ENCODE peak calls at places on chromosomes 1 and 21, in five cellular contexts. L, X, C, E and D are unnamed samples.

GRCh38 chr1:159250817-159251216 is 46.1 kb downstream of the ACKR1 start:
- DNase-seq in C (no peak), X (no peak), L (no peak), E (no peak), D (no peak)

GRCh38 chr1:16189921-16190499 is 22.4 kb downstream of the ARHGEF19 start:
- DNase-seq in X (no peak), E (no peak), L (no peak), C (no peak), D (no peak)

GRCh38 chr1:19949016-19949415 is 25.6 kb upstream of the PLA2G2E start:
- DNase-seq in X (no peak), C (peak), E (no peak), L (no peak), D (no peak)

GRCh38 chr1:226009650-226010044 is 10.5 kb upstream of the SDE2 start:
- DNase-seq in X (no peak), C (no peak), E (peak), L (no peak), D (no peak)

GRCh38 chr1:12454406-12455391 is 163.3 kb downstream of the DHRS3 start:
- DNase-seq in C (no peak), L (no peak), X (no peak), E (peak), D (no peak)

GRCh38 chr21:45975017-45975595 is 6.5 kb upstream of the COL6A1 start:
- DNase-seq in L (no peak), C (no peak), X (no peak), E (no peak), D (no peak)

GRCh38 chr1:173479649-173480048 is 2.5 kb downstream of the PRDX6 start:
- DNase-seq in E (no peak), L (no peak), C (no peak), X (no peak), D (no peak)

GRCh38 chr1:206944703-206945102 is 1.6 kb downstream of the PIGR start:
- DNase-seq in X (no peak), E (no peak), L (no peak), C (no peak), D (no peak)

GRCh38 chr21:42223826-42224575 is 5.1 kb downstream of the ABCG1 start:
- DNase-seq in C (no peak), X (no peak), E (no peak), L (no peak), D (no peak)

GRCh38 chr1:32933742-32934322 is 30.8 kb downstream of the RNF19B start:
- DNase-seq in C (peak), X (no peak), L (no peak), E (no peak), D (no peak)

GRCh38 chr1:212219679-212220463 is 65.3 kb upstream of the PPP2R5A start:
- DNase-seq in X (no peak), C (no peak), L (no peak), E (no peak), D (no peak)

GRCh38 chr1:208137144-208137682 is 107.0 kb downstream of the PLXNA2 start:
- DNase-seq in L (no peak), C (no peak), X (no peak), E (no peak), D (no peak)

GRCh38 chr1:154442006-154442740 is 37.0 kb downstream of the IL6R start:
- DNase-seq in X (no peak), E (peak), L (no peak), C (no peak), D (no peak)

GRCh38 chr1:147292635-147293251 is 50.3 kb downstream of the CHD1L start:
- DNase-seq in X (no peak), L (no peak), C (no peak), E (no peak), D (no peak)

GRCh38 chr1:210262897-210263272 is 30.3 kb downstream of the SERTAD4 start:
- DNase-seq in X (no peak), L (no peak), C (no peak), E (no peak), D (no peak)

GRCh38 chr1:42720868-42721267 is 19.2 kb downstream of the CLDN19 start:
- DNase-seq in X (no peak), E (peak), C (peak), L (no peak), D (no peak)

GRCh38 chr1:37794372-37795339 is 1.0 kb downstream of the MANEAL start:
- DNase-seq in X (no peak), L (no peak), C (no peak), E (peak), D (no peak)

GRCh38 chr1:111793896-111794295 is 38.2 kb downstream of the DDX20 start:
- DNase-seq in E (no peak), X (no peak), L (no peak), C (no peak), D (no peak)

GRCh38 chr1:25246600-25247023 is 642 bp downstream of the RSRP1 start:
- DNase-seq in X (no peak), E (no peak), L (peak), C (no peak), D (no peak)

GRCh38 chr1:84164156-84164555 is 20.1 kb downstream of the PRKACB start:
- DNase-seq in C (no peak), E (no peak), X (no peak), L (no peak), D (no peak)

GRCh38 chr21:45289655-45290515 is 2.2 kb upstream of the POFUT2 start:
- DNase-seq in E (no peak), L (no peak), X (no peak), C (no peak), D (no peak)

GRCh38 chr1:47403321-47403720 is 12.8 kb upstream of the FOXE3 start:
- DNase-seq in C (no peak), L (no peak), X (no peak), E (no peak), D (no peak)

GRCh38 chr1:97377432-97378034 is 543.3 kb downstream of the DPYD start:
- DNase-seq in C (no peak), E (no peak), L (no peak), X (no peak), D (no peak)

GRCh38 chr1:19165501-19165900 is 44.6 kb downstream of the UBR4 start:
- DNase-seq in C (no peak), L (no peak), X (no peak), E (no peak), D (no peak)

GRCh38 chr1:90356101-90356500 is 361.0 kb downstream of the BARHL2 start:
- DNase-seq in X (no peak), E (no peak), L (no peak), C (no peak), D (no peak)

GRCh38 chr1:58515794-58516401 is 30.6 kb downstream of the OMA1 start:
- DNase-seq in L (no peak), X (peak), C (peak), E (peak), D (no peak)

GRCh38 chr21:40587786-40588353 is 259.1 kb downstream of the DSCAM start:
- DNase-seq in E (no peak), C (no peak), L (no peak), X (no peak), D (no peak)

GRCh38 chr1:235199441-235199840 is 38.4 kb upstream of the RBM34 start:
- DNase-seq in C (no peak), L (no peak), E (no peak), X (no peak), D (no peak)

GRCh38 chr1:75522389-75522788 is 88.5 kb downstream of the SLC44A5 start:
- DNase-seq in X (no peak), C (no peak), L (no peak), E (no peak), D (no peak)

GRCh38 chr1:243421784-243422183 is 165.9 kb downstream of the SDCCAG8 start:
- DNase-seq in X (no peak), L (no peak), C (no peak), E (no peak), D (no peak)

GRCh38 chr1:173474097-173474779 is 2.9 kb upstream of the PRDX6 start:
- DNase-seq in C (peak), L (no peak), E (no peak), X (no peak), D (no peak)

GRCh38 chr21:25735895-25736597 is 1.3 kb downstream of the GABPA start:
- DNase-seq in C (peak), X (no peak), E (no peak), L (no peak), D (no peak)

GRCh38 chr1:171819946-171820345 is 21.4 kb upstream of the DNM3 start:
- DNase-seq in C (no peak), L (no peak), X (no peak), E (no peak), D (no peak)

GRCh38 chr1:117698398-117699160 is 92.7 kb downstream of the TENT5C start:
- DNase-seq in E (no peak), X (no peak), L (no peak), C (no peak), D (no peak)

GRCh38 chr1:197557302-197557701 is 218.0 kb downstream of the DENND1B start:
- DNase-seq in L (no peak), X (no peak), C (peak), E (no peak), D (no peak)

GRCh38 chr1:170010443-170010842 is 64.1 kb downstream of the KIFAP3 start:
- DNase-seq in E (no peak), L (no peak), C (peak), X (no peak), D (no peak)

GRCh38 chr21:19011448-19011847 is 607.9 kb upstream of the TMPRSS15 start:
- DNase-seq in X (no peak), C (no peak), L (no peak), E (no peak), D (no peak)

GRCh38 chr1:151993084-151993733 is 450 bp downstream of the S100A10 start:
- DNase-seq in C (no peak), E (peak), L (peak), X (no peak), D (peak)
- TF ChIP-seq POLR2AphosphoS5 in C (no peak), E (no peak), L (no peak), X (no peak), D (no peak)

GRCh38 chr1:55285849-55286248 is 70.7 kb upstream of the USP24 start:
- DNase-seq in L (no peak), C (no peak), E (no peak), X (no peak), D (no peak)
- TF ChIP-seq POLR2A in L (no peak), C (no peak), E (no peak), X (no peak), D (no peak)

DNA sequence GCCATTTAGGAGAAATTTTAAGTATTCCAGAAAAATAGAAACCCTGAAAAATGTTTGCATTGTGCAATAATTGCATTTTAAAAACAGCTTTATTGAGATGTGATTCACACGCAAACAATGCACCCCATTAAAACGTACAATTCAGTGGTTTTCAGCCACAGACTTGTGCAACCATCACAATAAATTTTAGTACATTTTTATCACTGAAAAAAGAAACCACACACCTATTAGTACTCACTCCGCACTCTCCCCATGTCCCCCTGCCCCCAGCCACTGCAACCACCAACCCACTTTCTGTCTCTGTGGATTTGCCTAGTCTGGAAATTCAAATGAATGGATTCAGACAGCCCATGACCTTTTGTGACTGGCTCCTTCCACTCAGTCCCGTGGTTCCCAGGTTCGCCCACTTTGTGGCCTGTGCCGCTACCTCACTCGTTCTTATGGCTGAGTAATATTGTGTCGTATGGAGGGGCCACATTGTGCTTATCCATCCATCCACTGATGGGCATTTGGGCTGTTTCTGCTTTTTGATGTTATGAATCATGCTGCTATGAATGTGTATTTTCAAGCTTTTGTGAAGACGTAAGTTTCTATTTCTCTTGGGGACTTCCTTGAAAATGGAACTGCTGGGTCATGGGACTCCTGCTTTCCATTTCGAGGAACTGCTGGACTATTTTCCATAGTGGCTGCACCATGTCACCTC is 147.7 kb upstream of the ARHGEF16 start:
- DNase-seq in L (no peak), C (no peak), E (no peak), X (no peak), D (no peak)
- TF ChIP-seq TAF1 in L (no peak), C (no peak), E (no peak), X (no peak), D (no peak)

GRCh38 chr1:108646661-108647269 is 14.1 kb downstream of the HENMT1 start:
- DNase-seq in C (peak), L (no peak), X (no peak), E (no peak), D (no peak)
- TF ChIP-seq POLR2AphosphoS5 in C (no peak), L (no peak), X (no peak), E (no peak), D (no peak)

GRCh38 chr1:203025721-203026665 is at the start of gene PPFIA4:
- DNase-seq in E (peak), L (peak), C (no peak), X (peak), D (peak)
- TF ChIP-seq POLR2A in E (peak), L (peak), C (no peak), X (peak), D (peak)

DNA sequence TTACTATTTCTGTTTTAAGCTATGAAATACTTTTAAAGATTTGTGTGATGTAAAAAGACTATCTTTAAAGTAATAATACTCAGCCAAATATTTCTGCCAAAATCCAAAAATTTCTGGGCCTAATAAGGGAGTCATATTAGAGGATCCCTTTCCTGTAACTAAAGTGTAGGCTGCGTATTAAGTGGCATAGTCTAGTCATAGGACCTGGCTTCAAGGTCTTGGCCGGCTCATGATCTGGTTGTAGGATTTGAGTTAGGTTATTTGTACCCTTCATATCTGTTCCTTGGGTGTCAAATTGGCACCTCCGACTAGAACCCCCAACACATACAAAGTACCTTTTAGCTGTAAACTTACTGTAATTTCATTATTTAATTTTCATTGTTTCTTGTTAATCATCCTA is 107.8 kb downstream of the DYRK1A start:
- DNase-seq in L (no peak), X (no peak), E (no peak), C (no peak), D (no peak)
- TF ChIP-seq TAF1 in L (no peak), X (no peak), E (no peak), C (no peak), D (no peak)

GRCh38 chr1:28282426-28283407 is 23.4 kb downstream of the SESN2 start:
- DNase-seq in E (peak), C (no peak), X (no peak), L (no peak), D (no peak)
- TF ChIP-seq POLR2AphosphoS5 in E (no peak), C (peak), X (no peak), L (no peak), D (no peak)

GRCh38 chr1:155989242-155989991 is 11.1 kb upstream of the ARHGEF2 start:
- DNase-seq in L (peak), C (peak), X (no peak), E (peak), D (peak)
- TF ChIP-seq POLR2A in L (no peak), C (no peak), X (no peak), E (no peak), D (no peak)